ENCODE peak calls at places on chromosomes 4 and X, in five cellular contexts. F, W, E, Y and Q are unnamed samples.

GRCh38 chrX:124373348-124373747 is 27.0 kb downstream of the SH2D1A start:
- DNase-seq in F (no peak), W (no peak), E (no peak), Y (no peak), Q (no peak)

GRCh38 chr4:80495847-80496246 is 160.3 kb downstream of the CFAP299 start:
- DNase-seq in F (no peak), W (no peak), E (no peak), Y (no peak), Q (no peak)

GRCh38 chr4:128527356-128527755 is 239.7 kb upstream of the PGRMC2 start:
- DNase-seq in F (peak), W (no peak), E (no peak), Y (no peak), Q (no peak)

GRCh38 chr4:72843466-72843865 is 226.1 kb downstream of the COX18 start:
- DNase-seq in F (no peak), W (no peak), E (peak), Y (no peak), Q (no peak)

GRCh38 chr4:145734576-145735329 is 54.8 kb downstream of the C4orf51 start:
- DNase-seq in F (peak), W (no peak), E (peak), Y (no peak), Q (no peak)

GRCh38 chr4:40630335-40631021 is 814 bp upstream of the RBM47 start:
- DNase-seq in F (no peak), W (no peak), E (no peak), Y (peak), Q (no peak)

GRCh38 chr4:23614284-23614892 is 275.5 kb downstream of the PPARGC1A start:
- DNase-seq in F (peak), W (no peak), E (no peak), Y (peak), Q (no peak)

GRCh38 chrX:40090050-40090804 is 7.5 kb downstream of the BCOR start:
- DNase-seq in F (no peak), W (peak), E (no peak), Y (no peak), Q (no peak)